ENCODE peak calls at places on chromosomes 12 and 14, in six cellular contexts. E, Y, O, Z, B and G are unnamed samples.

GRCh38 chr12:80868576-80868975 is 69.2 kb downstream of the LIN7A start:
- DNase-seq in E (no peak), Y (no peak), O (no peak), Z (no peak), B (no peak), G (no peak)

GRCh38 chr12:91877461-91878230 is 268.0 kb downstream of the BTG1 start:
- DNase-seq in E (no peak), Y (no peak), O (no peak), Z (no peak), B (no peak), G (no peak)

GRCh38 chr14:63513756-63514155 is 29.4 kb downstream of the PPP2R5E start:
- DNase-seq in E (no peak), Y (no peak), O (no peak), Z (no peak), B (no peak), G (no peak)

GRCh38 chr14:103686831-103687485 is 28.3 kb downstream of the XRCC3 start:
- DNase-seq in E (no peak), Y (peak; percentile 9), O (no peak), Z (no peak), B (no peak), G (no peak)

GRCh38 chr14:99182548-99183115 is 89.4 kb downstream of the BCL11B start:
- DNase-seq in E (no peak), Y (no peak), O (no peak), Z (no peak), B (no peak), G (no peak)

GRCh38 chr12:2140858-2141519 is 88.2 kb downstream of the CACNA1C start:
- DNase-seq in E (no peak), Y (no peak), O (no peak), Z (no peak), B (no peak), G (no peak)

GRCh38 chr14:84042992-84043391 is 1487.0 kb upstream of the FLRT2 start:
- DNase-seq in E (no peak), Y (no peak), O (no peak), Z (no peak), B (no peak), G (no peak)

GRCh38 chr14:103527408-103528157 is 1.4 kb upstream of the TRMT61A start:
- DNase-seq in E (no peak), Y (no peak), O (peak; percentile 45), Z (no peak), B (no peak), G (peak; percentile 90)

GRCh38 chr14:103688906-103689902 is 26.0 kb downstream of the XRCC3 start:
- DNase-seq in E (peak; percentile 78), Y (peak; percentile 84), O (peak; percentile 75), Z (no peak), B (no peak), G (peak; percentile 93)

GRCh38 chr12:12715459-12716150 is 1.6 kb upstream of the CDKN1B start:
- DNase-seq in E (no peak), Y (no peak), O (peak; percentile 64), Z (no peak), B (no peak), G (peak; percentile 47)

GRCh38 chr14:91144425-91145145 is 30.7 kb downstream of the DGLUCY start:
- DNase-seq in E (no peak), Y (no peak), O (no peak), Z (no peak), B (peak; percentile 52), G (no peak)

GRCh38 chr14:75204106-75204505 is 27.7 kb upstream of the TMED10 start:
- DNase-seq in E (no peak), Y (no peak), O (no peak), Z (no peak), B (no peak), G (no peak)

GRCh38 chr12:113439606-113440030 is 17.4 kb downstream of the SDSL start:
- DNase-seq in E (no peak), Y (no peak), O (peak; percentile 59), Z (no peak), B (no peak), G (peak; percentile 65)

GRCh38 chr12:89414851-89415250 is 62.5 kb upstream of the DUSP6 start:
- DNase-seq in E (no peak), Y (no peak), O (no peak), Z (no peak), B (no peak), G (no peak)

GRCh38 chr14:93318927-93319326 is 13.9 kb downstream of the BTBD7 start:
- DNase-seq in E (no peak), Y (no peak), O (no peak), Z (no peak), B (no peak), G (no peak)

GRCh38 chr14:102760485-102761193 is 16.6 kb upstream of the TRAF3 start:
- DNase-seq in E (no peak), Y (no peak), O (no peak), Z (no peak), B (no peak), G (no peak)

GRCh38 chr14:58637391-58638230 is at the start of gene DACT1:
- DNase-seq in E (peak; percentile 60), Y (peak; percentile 93), O (no peak), Z (peak; percentile 14), B (peak; percentile 34), G (peak; percentile 81)

GRCh38 chr12:106740813-106741212 is 33.7 kb upstream of the RIC8B start:
- DNase-seq in E (no peak), Y (no peak), O (no peak), Z (no peak), B (no peak), G (no peak)

GRCh38 chr14:95025218-95025617 is 132.1 kb downstream of the DICER1 start:
- DNase-seq in E (no peak), Y (no peak), O (no peak), Z (no peak), B (no peak), G (no peak)

GRCh38 chr12:52423661-52424503 is 10.3 kb downstream of the KRT75 start:
- DNase-seq in E (no peak), Y (no peak), O (no peak), Z (no peak), B (no peak), G (no peak)

GRCh38 chr14:80507292-80507869 is 296.1 kb upstream of the DIO2 start:
- DNase-seq in E (no peak), Y (no peak), O (no peak), Z (no peak), B (no peak), G (no peak)

GRCh38 chr12:92582466-92582865 is 120.3 kb upstream of the PLEKHG7 start:
- DNase-seq in E (no peak), Y (no peak), O (no peak), Z (no peak), B (no peak), G (no peak)

GRCh38 chr14:49962616-49963015 is 69.7 kb downstream of the ARF6 start:
- DNase-seq in E (no peak), Y (no peak), O (peak; percentile 79), Z (no peak), B (no peak), G (peak; percentile 88)

GRCh38 chr12:131939007-131939406 is 9.9 kb downstream of the PUS1 start:
- DNase-seq in E (peak; percentile 28), Y (peak; percentile 54), O (no peak), Z (no peak), B (no peak), G (no peak)

GRCh38 chr12:43444940-43445564 is 107.0 kb downstream of the ADAMTS20 start:
- DNase-seq in E (no peak), Y (no peak), O (peak; percentile 57), Z (no peak), B (peak; percentile 18), G (peak; percentile 87)

GRCh38 chr14:22892488-22892887 is 9.5 kb downstream of the REM2 start:
- DNase-seq in E (no peak), Y (no peak), O (no peak), Z (no peak), B (no peak), G (no peak)

GRCh38 chr14:21367582-21368144 is 16.2 kb downstream of the SUPT16H start:
- DNase-seq in E (no peak), Y (no peak), O (no peak), Z (no peak), B (no peak), G (no peak)

GRCh38 chr14:26867171-26867757 is 269.4 kb upstream of the NOVA1 start:
- DNase-seq in E (no peak), Y (no peak), O (no peak), Z (no peak), B (no peak), G (no peak)
- H3K9me3 ChIP-seq in E (no peaks in the 10 kb centered on the region), Y (no peaks in the 10 kb centered on the region), O (peaks cover 7% of the 10 kb centered on the region), Z (no peaks in the 10 kb centered on the region), B (peaks cover 5% of the 10 kb centered on the region), G (peaks cover 49% of the 10 kb centered on the region)

GRCh38 chr12:124881123-124881522 is 17.5 kb upstream of the SCARB1 start:
- DNase-seq in E (no peak), Y (no peak), O (no peak), Z (no peak), B (no peak), G (no peak)
- H3K4me3 ChIP-seq in E (no peak overlapping the region), Y (no peak overlapping the region), O (no peak overlapping the region), Z (no peak overlapping the region), B (no peak overlapping the region), G (no peak overlapping the region)

GRCh38 chr14:76780875-76781647 is 19.8 kb downstream of the VASH1 start:
- DNase-seq in E (no peak), Y (peak; percentile 41), O (no peak), Z (no peak), B (no peak), G (no peak)

GRCh38 chr14:76778546-76779215 is 17.4 kb downstream of the VASH1 start:
- DNase-seq in E (no peak), Y (peak; percentile 54), O (no peak), Z (no peak), B (no peak), G (no peak)

GRCh38 chr14:76780058-76780345 is 18.7 kb downstream of the VASH1 start:
- DNase-seq in E (no peak), Y (peak; percentile 34), O (no peak), Z (no peak), B (no peak), G (no peak)

GRCh38 chr14:76780360-76780759 is 19.1 kb downstream of the VASH1 start:
- DNase-seq in E (no peak), Y (no peak), O (no peak), Z (no peak), B (no peak), G (no peak)

DNA sequence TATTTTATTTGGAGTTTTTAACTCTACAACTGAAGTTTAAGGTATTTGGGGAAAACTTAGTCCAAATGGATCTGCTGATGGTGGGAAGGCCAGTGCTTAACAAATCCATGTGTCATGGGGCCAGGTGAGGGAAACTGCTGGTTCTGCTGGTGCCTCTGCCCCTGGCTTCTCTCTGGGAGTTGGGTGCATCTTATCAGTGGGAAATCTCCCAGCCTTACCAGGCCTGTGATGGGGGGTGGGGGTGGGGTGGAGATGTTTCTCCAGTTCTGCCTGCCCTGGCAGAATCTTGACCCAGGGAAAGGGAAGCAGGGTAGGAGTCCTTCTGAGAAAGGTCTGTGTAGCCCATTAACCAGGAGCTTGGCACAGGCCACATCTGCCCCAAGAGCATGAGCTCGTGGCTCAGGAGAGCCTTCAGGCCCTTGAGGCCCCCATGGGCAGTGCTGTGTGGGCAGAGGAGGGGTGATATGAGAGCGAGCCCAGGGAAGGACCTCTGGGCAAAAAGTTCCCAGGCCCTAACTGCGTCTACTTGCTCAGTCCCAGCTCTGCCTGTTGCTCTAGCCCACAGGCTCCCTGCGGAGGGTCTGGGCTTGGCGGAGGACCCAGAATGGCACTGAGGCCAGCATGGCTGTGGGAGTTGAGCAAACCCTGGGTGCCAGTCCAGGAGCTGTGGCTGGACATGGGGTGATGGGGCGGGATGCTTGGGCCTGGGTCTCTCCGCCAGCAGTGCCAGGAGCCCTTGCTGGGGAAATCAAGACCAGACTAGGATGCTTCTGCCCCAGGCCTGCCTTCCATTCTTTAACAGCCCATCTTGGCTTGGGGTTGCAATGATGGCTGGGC is 18.2 kb downstream of the VASH1 start:
- DNase-seq in E (no peak), Y (peak; percentile 55), O (no peak), Z (no peak), B (no peak), G (no peak)
- H3K9me3 ChIP-seq in E (no peaks in the 10 kb centered on the region), Y (no peaks in the 10 kb centered on the region), O (no peaks in the 10 kb centered on the region), Z (no peaks in the 10 kb centered on the region), B (peaks cover 5% of the 10 kb centered on the region), G (no peaks in the 10 kb centered on the region)

GRCh38 chr14:97177016-97177415 is 379.8 kb downstream of the VRK1 start:
- DNase-seq in E (no peak), Y (no peak), O (peak; percentile 21), Z (no peak), B (no peak), G (peak; percentile 89)
- H3K4me3 ChIP-seq in E (no peak overlapping the region), Y (no peak overlapping the region), O (no peak overlapping the region), Z (no peak overlapping the region), B (no peak overlapping the region), G (no peak overlapping the region)